ENCODE peak calls at places on chromosome 13, in ten cellular contexts. S, H, J, G, Y, M, X, Z, Q and U are unnamed samples.

GRCh38 chr13:33441015-33441414 is 155.5 kb upstream of the STARD13 start:
- DNase-seq in Y (no peak), J (no peak), H (no peak), Z (peak; percentile 33), G (peak; percentile 38), X (peak; percentile 38), M (no peak), S (no peak), Q (no peak), U (peak; percentile 35)

GRCh38 chr13:109569938-109570711 is 216.3 kb downstream of the IRS2 start:
- DNase-seq in Z (no peak), Q (peak; percentile 36), Y (no peak), G (no peak), J (peak; percentile 1), S (peak; percentile 36), M (no peak), X (no peak), H (peak; percentile 53), U (no peak)

GRCh38 chr13:63700366-63700765 is 2284.7 kb upstream of the PCDH20 start:
- DNase-seq in Z (no peak), J (no peak), S (no peak), G (peak; percentile 5), X (no peak), Q (no peak), M (no peak), Y (no peak), H (no peak), U (no peak)

GRCh38 chr13:101627556-101627943 is 175.1 kb downstream of the ITGBL1 start:
- DNase-seq in G (no peak), Q (no peak), S (no peak), Y (no peak), M (no peak), J (no peak), X (no peak), H (no peak), Z (no peak), U (no peak)

GRCh38 chr13:78714717-78715116 is 55.8 kb upstream of the OBI1 start:
- DNase-seq in S (no peak), M (no peak), X (no peak), G (no peak), J (no peak), Q (no peak), Y (no peak), H (no peak), Z (no peak), U (no peak)

GRCh38 chr13:48094404-48094780 is 512 bp downstream of the MED4 start:
- DNase-seq in S (no peak), X (no peak), H (no peak), Y (no peak), Q (no peak), M (peak; percentile 10), G (peak; percentile 8), Z (no peak), J (no peak), U (no peak)

GRCh38 chr13:93771782-93772181 is 545.2 kb downstream of the GPC6 start:
- DNase-seq in M (no peak), Q (no peak), Z (no peak), Y (no peak), G (no peak), J (no peak), X (no peak), H (no peak), S (no peak), U (no peak)

GRCh38 chr13:41503386-41503785 is 46.0 kb downstream of the RGCC start:
- DNase-seq in Q (no peak), Z (no peak), H (no peak), X (no peak), J (no peak), S (no peak), Y (no peak), M (no peak), G (no peak), U (no peak)

GRCh38 chr13:21616205-21616604 is 12.2 kb upstream of the MICU2 start:
- DNase-seq in S (no peak), J (no peak), Z (no peak), X (no peak), Y (no peak), H (no peak), Q (no peak), M (no peak), G (no peak), U (no peak)

GRCh38 chr13:28953714-28954113 is 133.6 kb downstream of the MTUS2 start:
- DNase-seq in S (no peak), J (no peak), H (no peak), M (no peak), X (no peak), Q (no peak), G (no peak), Y (no peak), Z (no peak), U (no peak)

GRCh38 chr13:109235901-109236300 is 550.5 kb downstream of the IRS2 start:
- DNase-seq in X (no peak), M (no peak), J (no peak), Q (no peak), G (no peak), Y (no peak), S (no peak), H (no peak), Z (no peak), U (no peak)

GRCh38 chr13:24213932-24214331 is 53.4 kb downstream of the SPATA13 start:
- DNase-seq in S (no peak), Z (no peak), X (no peak), M (no peak), Q (no peak), H (no peak), G (no peak), Y (no peak), J (no peak), U (no peak)

GRCh38 chr13:22243519-22244197 is 572.8 kb downstream of the FGF9 start:
- DNase-seq in G (no peak), H (no peak), Z (peak; percentile 16), Q (no peak), X (no peak), S (no peak), M (no peak), Y (no peak), J (no peak), U (no peak)

GRCh38 chr13:20713751-20714150 is 10.3 kb downstream of the IL17D start:
- DNase-seq in X (no peak), Y (no peak), J (no peak), Z (no peak), S (no peak), Q (no peak), H (no peak), G (peak; percentile 81), M (no peak), U (no peak)

GRCh38 chr13:81779896-81780295 is 1439.0 kb upstream of the SPRY2 start:
- DNase-seq in J (no peak), M (no peak), H (no peak), Z (no peak), Q (no peak), X (no peak), Y (no peak), S (no peak), G (no peak), U (no peak)

GRCh38 chr13:71775946-71776345 is 91.1 kb downstream of the DACH1 start:
- DNase-seq in Q (no peak), Z (no peak), Y (no peak), H (no peak), M (no peak), S (no peak), J (no peak), G (no peak), X (no peak), U (no peak)

GRCh38 chr13:100517135-100517534 is 71.5 kb downstream of the GGACT start:
- DNase-seq in S (no peak), H (no peak), Y (peak; percentile 65), J (no peak), Z (peak; percentile 12), M (no peak), G (no peak), Q (no peak), X (peak; percentile 70), U (peak; percentile 85)